ENCODE peak calls at places on chromosomes 7 and 10, in nine cellular contexts. O is lower lobe of right lung; Y is germinal center; C is immature natural killer cell; X is stimulated activated CD8-positive, alpha-beta memory T cell treated with anti-CD3 and anti-CD28 coated beads, Interleukin-2, amount 100 ng/mL, for 48 hours; U is stimulated activated CD4-positive, alpha-beta T cell treated with anti-CD3 and anti-CD28 coated beads, TNF-alpha, amount 100 ng/mL, for 4 hours; E is foreskin fibroblast; M is mucosa of gallbladder; J is memory B cell. T is an unnamed sample.
A peak's percentile ranks its signal among the peaks of the same experiment; 100 is the strongest.

GRCh38 chr10:2120781-2121180 is 383.5 kb upstream of the ADARB2 start:
- DNase-seq in J (no peak), Y (no peak), M (no peak), C (no peak), X (no peak), E (no peak), U (no peak), O (no peak), T (no peak)

GRCh38 chr10:111756541-111757061 is 427.0 kb downstream of the GPAM start:
- DNase-seq in C (no peak), Y (peak; percentile 7), E (peak; percentile 56), O (peak; percentile 38), J (no peak), M (peak; percentile 38), U (no peak), X (no peak), T (peak; percentile 2)

GRCh38 chr10:17418249-17418648 is 36.1 kb downstream of the ST8SIA6 start:
- DNase-seq in Y (no peak), J (no peak), M (no peak), C (no peak), O (no peak), U (no peak), X (no peak), E (peak; percentile 53), T (no peak)

GRCh38 chr7:139860090-139860773 is 31.2 kb downstream of the TBXAS1 start:
- DNase-seq in E (no peak), J (no peak), C (no peak), Y (peak; percentile 8), O (peak; percentile 84), M (peak; percentile 40), U (no peak), X (no peak), T (no peak)

GRCh38 chr7:47653550-47654351 is 71.8 kb upstream of the TNS3 start:
- DNase-seq in O (no peak), C (no peak), Y (no peak), M (no peak), U (no peak), X (no peak), J (no peak), E (no peak), T (no peak)

GRCh38 chr7:44278451-44279161 is 46.8 kb downstream of the CAMK2B start:
- DNase-seq in Y (no peak), M (no peak), C (no peak), E (peak; percentile 71), U (no peak), J (no peak), X (no peak), O (peak; percentile 20), T (no peak)

GRCh38 chr7:26500749-26501352 is 209.2 kb downstream of the SNX10 start:
- DNase-seq in C (no peak), Y (peak; percentile 54), M (no peak), O (no peak), E (peak; percentile 7), U (no peak), X (no peak), J (no peak), T (peak; percentile 50)

GRCh38 chr10:128629111-128630096 is 503.2 kb upstream of the MKI67 start:
- DNase-seq in U (no peak), C (no peak), J (no peak), Y (no peak), E (no peak), O (no peak), M (peak; percentile 63), X (no peak), T (no peak)

GRCh38 chr7:139730746-139731612 is 46.8 kb downstream of the HIPK2 start:
- DNase-seq in E (peak; percentile 83), Y (no peak), C (no peak), U (no peak), O (peak; percentile 55), M (peak; percentile 34), X (no peak), J (peak; percentile 35), T (no peak)

GRCh38 chr10:69846252-69847000 is 44.7 kb downstream of the COL13A1 start:
- DNase-seq in E (peak; percentile 52), C (no peak), O (no peak), U (no peak), Y (no peak), M (no peak), X (no peak), J (no peak), T (no peak)

GRCh38 chr7:108001759-108002725 is 919 bp downstream of the LAMB1 start:
- DNase-seq in M (no peak), Y (no peak), X (no peak), O (no peak), J (no peak), C (no peak), U (no peak), E (peak; percentile 83), T (no peak)

GRCh38 chr10:116096501-116096900 is 176.5 kb downstream of the GFRA1 start:
- DNase-seq in J (no peak), Y (no peak), O (no peak), M (no peak), E (no peak), C (no peak), X (no peak), U (no peak), T (no peak)

GRCh38 chr7:151425670-151426075 is 14.3 kb downstream of the CRYGN start:
- DNase-seq in C (no peak), Y (no peak), M (peak; percentile 42), E (peak; percentile 83), O (no peak), U (no peak), X (no peak), J (no peak), T (no peak)

GRCh38 chr7:103150192-103150591 is 1.3 kb upstream of the NAPEPLD start:
- DNase-seq in O (no peak), M (peak; percentile 31), U (no peak), E (no peak), J (no peak), Y (peak; percentile 7), C (no peak), X (no peak), T (no peak)

GRCh38 chr7:74033372-74034311 is 5.7 kb downstream of the ELN start:
- DNase-seq in M (peak; percentile 55), O (peak; percentile 67), U (no peak), X (no peak), J (no peak), E (peak; percentile 75), Y (no peak), C (no peak), T (no peak)

GRCh38 chr10:96665306-96665705 is 55.0 kb downstream of the PIK3AP1 start:
- DNase-seq in C (no peak), J (no peak), M (no peak), Y (no peak), X (no peak), E (peak; percentile 18), U (no peak), O (no peak), T (no peak)

GRCh38 chr7:2353650-2354172 is 916 bp upstream of the EIF3B start:
- DNase-seq in J (no peak), C (no peak), X (peak; percentile 89), O (peak; percentile 93), Y (peak; percentile 96), U (peak; percentile 92), E (peak; percentile 96), M (peak; percentile 91), T (peak; percentile 92)

GRCh38 chr10:110772454-110773025 is 99.2 kb upstream of the PDCD4 start:
- DNase-seq in O (no peak), M (no peak), E (no peak), X (no peak), U (no peak), J (no peak), C (no peak), Y (no peak), T (no peak)

GRCh38 chr7:136588216-136588615 is 280.2 kb upstream of the CHRM2 start:
- DNase-seq in Y (no peak), E (no peak), U (no peak), M (no peak), X (no peak), J (no peak), O (no peak), C (no peak), T (no peak)

GRCh38 chr10:3249292-3249889 is 76.8 kb upstream of the PITRM1 start:
- DNase-seq in Y (no peak), C (no peak), X (no peak), M (no peak), O (no peak), E (no peak), U (no peak), J (no peak), T (no peak)

GRCh38 chr10:1737222-1738061 is at the start of gene ADARB2:
- DNase-seq in C (no peak), J (peak; percentile 32), U (no peak), X (peak; percentile 3), Y (no peak), E (peak; percentile 1), O (no peak), M (peak; percentile 52), T (peak; percentile 52)

GRCh38 chr10:123885406-123886164 is 6.0 kb downstream of the CPXM2 start:
- DNase-seq in X (no peak), M (no peak), E (no peak), C (no peak), J (no peak), U (no peak), Y (no peak), O (no peak), T (no peak)

GRCh38 chr7:129970816-129971215 is 18.1 kb upstream of the UBE2H start:
- DNase-seq in X (no peak), J (no peak), C (no peak), M (peak; percentile 39), E (no peak), U (no peak), O (no peak), Y (no peak), T (no peak)

GRCh38 chr10:73941300-73941699 is 30.4 kb downstream of the PLAU start:
- DNase-seq in C (no peak), U (no peak), E (peak; percentile 63), J (no peak), X (no peak), M (no peak), Y (no peak), O (no peak), T (no peak)

GRCh38 chr7:157875230-157876179 is 538.7 kb downstream of the DNAJB6 start:
- DNase-seq in Y (no peak), J (no peak), O (no peak), X (peak; percentile 40), U (peak; percentile 48), C (peak; percentile 9), M (no peak), E (no peak), T (no peak)

GRCh38 chr10:75208177-75208576 is 2.4 kb upstream of the VDAC2 start:
- DNase-seq in M (no peak), C (no peak), X (no peak), O (no peak), Y (no peak), U (no peak), J (no peak), E (peak; percentile 88), T (no peak)

GRCh38 chr10:94219829-94220228 is 142.9 kb downstream of the NOC3L start:
- DNase-seq in U (no peak), M (no peak), C (no peak), J (no peak), E (peak; percentile 57), Y (no peak), O (no peak), X (no peak), T (no peak)

GRCh38 chr7:36360244-36360643 is 29.4 kb upstream of the ANLN start:
- DNase-seq in Y (no peak), E (no peak), O (no peak), J (no peak), X (no peak), U (no peak), C (no peak), M (no peak), T (no peak)

GRCh38 chr10:120019568-120019967 is 127.0 kb downstream of the SEC23IP start:
- DNase-seq in M (no peak), O (no peak), X (no peak), E (no peak), C (no peak), U (no peak), J (no peak), Y (no peak), T (no peak)

GRCh38 chr10:31157125-31157983 is 125.7 kb upstream of the ZNF438 start:
- DNase-seq in M (peak; percentile 25), C (no peak), E (peak; percentile 88), O (no peak), U (no peak), X (no peak), Y (no peak), J (no peak), T (no peak)

GRCh38 chr10:78779339-78779955 is 289.3 kb upstream of the ZMIZ1 start:
- DNase-seq in E (no peak), U (no peak), C (no peak), X (no peak), O (no peak), Y (no peak), M (no peak), J (no peak), T (no peak)